ENCODE peak calls at places on chromosome 16, in five cellular contexts. V is heart right ventricle; A is CD4-positive, alpha-beta T cell; Q is psoas muscle; E is A549. H is an unnamed sample.

GRCh38 chr16:27377666-27378485 is 24.1 kb upstream of the IL21R start:
- DNase-seq in E (no peak), A (peak), V (no peak), Q (no peak), H (no peak)

GRCh38 chr16:4319454-4319853 is 3.6 kb downstream of the GLIS2 start:
- DNase-seq in E (no peak), Q (peak), V (no peak), A (no peak), H (peak)

GRCh38 chr16:29665294-29666077 is 2.4 kb downstream of the SPN start:
- DNase-seq in Q (no peak), E (no peak), A (peak), V (no peak), H (no peak)

GRCh38 chr16:84339316-84339715 is 29.0 kb upstream of the ATP2C2 start:
- DNase-seq in V (no peak), E (no peak), A (no peak), Q (no peak), H (no peak)

GRCh38 chr16:88844412-88845118 is 12.2 kb downstream of the GALNS start:
- DNase-seq in E (peak), Q (no peak), A (no peak), V (no peak), H (no peak)

GRCh38 chr16:82990155-82990554 is 363.4 kb downstream of the CDH13 start:
- DNase-seq in A (no peak), Q (no peak), E (no peak), V (no peak), H (no peak)

GRCh38 chr16:66520406-66521194 is 29.3 kb downstream of the TK2 start:
- DNase-seq in A (no peak), Q (no peak), E (no peak), V (peak), H (no peak)

GRCh38 chr16:85451646-85452363 is 161.3 kb upstream of the GSE1 start:
- DNase-seq in Q (no peak), A (no peak), E (no peak), V (no peak), H (no peak)

GRCh38 chr16:89020068-89020924 is 43.3 kb upstream of the CBFA2T3 start:
- DNase-seq in V (no peak), E (no peak), A (no peak), Q (peak), H (no peak)

GRCh38 chr16:31400191-31400590 is 7.1 kb downstream of the ITGAD start:
- DNase-seq in E (no peak), V (no peak), Q (no peak), A (no peak), H (no peak)
- H3K27ac ChIP-seq in E (no peak), V (no peak), Q (no peak), A (no peak), H (no peak)

GRCh38 chr16:24463196-24463945 is 76.0 kb upstream of the RBBP6 start:
- DNase-seq in Q (no peak), E (no peak), A (no peak), V (no peak), H (no peak)
- H3K27ac ChIP-seq in Q (no peak), E (no peak), A (no peak), V (no peak), H (no peak)

GRCh38 chr16:49699718-49700117 is 156.2 kb downstream of the ZNF423 start:
- DNase-seq in A (no peak), Q (no peak), V (no peak), E (no peak), H (no peak)

GRCh38 chr16:49701867-49702494 is 153.9 kb downstream of the ZNF423 start:
- DNase-seq in E (no peak), A (no peak), V (peak), Q (peak), H (no peak)

GRCh38 chr16:49700222-49700927 is 155.5 kb downstream of the ZNF423 start:
- DNase-seq in A (no peak), V (peak), Q (peak), E (no peak), H (no peak)

GRCh38 chr16:49698931-49699715 is 156.8 kb downstream of the ZNF423 start:
- DNase-seq in E (no peak), Q (peak), A (no peak), V (peak), H (no peak)

GRCh38 chr16:49700928-49701685 is 154.8 kb downstream of the ZNF423 start:
- DNase-seq in V (no peak), A (no peak), E (no peak), Q (no peak), H (no peak)
- H3K27ac ChIP-seq in V (peak), A (no peak), E (no peak), Q (no peak), H (no peak)

GRCh38 chr16:75477680-75478473 is 13.4 kb upstream of the TMEM170A start:
- DNase-seq in Q (no peak), A (no peak), V (no peak), E (no peak), H (no peak)

GRCh38 chr16:75475420-75475847 is 10.9 kb upstream of the TMEM170A start:
- DNase-seq in A (no peak), E (no peak), V (no peak), Q (no peak), H (no peak)

GRCh38 chr16:75476817-75477216 is 12.3 kb upstream of the TMEM170A start:
- DNase-seq in V (no peak), E (no peak), A (no peak), Q (no peak), H (no peak)

GRCh38 chr16:75471723-75472634 is 7.5 kb upstream of the TMEM170A start:
- DNase-seq in V (peak), E (peak), Q (no peak), A (peak), H (peak)

DNA sequence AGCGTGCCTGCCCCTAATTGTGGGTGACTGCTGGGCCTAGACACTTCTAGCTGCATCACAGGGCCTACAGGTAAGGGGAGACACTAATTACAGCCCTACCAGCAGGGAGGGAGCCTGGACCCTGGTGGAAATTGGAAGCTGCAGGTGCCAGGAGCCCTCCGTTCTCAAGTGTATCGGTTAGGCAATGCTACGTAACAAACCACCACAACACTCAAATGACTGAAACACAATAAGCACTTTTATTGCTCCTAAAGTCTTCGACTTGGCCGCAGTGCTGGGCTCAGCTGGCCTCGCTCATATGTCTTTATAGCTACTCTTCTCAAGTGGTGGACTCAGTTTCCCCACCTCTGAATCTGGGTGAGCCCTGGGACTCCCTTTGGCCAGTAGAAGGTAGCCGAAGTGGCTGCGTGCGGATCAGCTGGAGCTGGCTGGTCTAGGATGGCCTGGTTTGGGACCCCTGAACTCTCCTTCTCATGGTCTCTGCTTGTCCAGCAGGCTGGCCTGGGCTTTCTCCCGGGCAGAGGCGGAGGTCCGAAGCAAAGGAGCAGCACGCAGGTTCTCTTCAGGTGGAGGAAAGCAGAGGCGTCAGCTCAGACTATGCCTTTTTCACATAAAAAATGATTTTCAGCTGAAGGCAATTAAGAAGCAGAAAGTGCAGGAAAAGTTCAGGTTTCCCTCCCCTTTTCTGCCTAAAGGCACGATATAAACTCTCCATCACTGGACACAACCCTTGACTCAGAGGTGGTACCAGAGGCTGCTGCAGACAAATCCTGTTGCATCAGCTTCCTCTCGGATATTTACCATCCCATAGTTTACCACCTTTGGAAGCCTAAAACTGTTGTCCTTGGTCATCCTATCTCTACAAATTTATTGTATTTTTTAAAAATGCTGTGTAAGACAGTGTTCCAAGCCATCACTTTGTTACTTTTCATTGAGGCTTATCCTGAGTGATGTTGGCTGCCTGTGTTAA is 8.7 kb upstream of the TMEM170A start:
- DNase-seq in E (no peak), V (no peak), A (no peak), Q (no peak), H (no peak)
- H3K27ac ChIP-seq in E (no peak), V (no peak), A (no peak), Q (no peak), H (no peak)

GRCh38 chr16:19689342-19689741 is 28.7 kb downstream of the KNOP1 start:
- DNase-seq in V (no peak), A (no peak), E (no peak), Q (no peak), H (no peak)

GRCh38 chr16:19688396-19689024 is 29.5 kb downstream of the KNOP1 start:
- DNase-seq in E (no peak), V (no peak), Q (no peak), A (no peak), H (no peak)

GRCh38 chr16:19691161-19691850 is 26.7 kb downstream of the KNOP1 start:
- DNase-seq in V (peak), Q (peak), A (no peak), E (no peak), H (peak)

GRCh38 chr16:19687279-19687678 is 30.7 kb downstream of the KNOP1 start:
- DNase-seq in A (no peak), V (no peak), E (no peak), Q (no peak), H (no peak)

GRCh38 chr16:19690196-19690595 is 27.8 kb downstream of the KNOP1 start:
- DNase-seq in Q (no peak), V (no peak), E (no peak), A (peak), H (no peak)
- H3K27ac ChIP-seq in Q (no peak), V (no peak), E (no peak), A (peak), H (peak)

GRCh38 chr16:87706278-87707000 is 59.3 kb downstream of the KLHDC4 start:
- DNase-seq in A (no peak), V (no peak), Q (no peak), E (no peak), H (no peak)
- H3K27ac ChIP-seq in A (no peak), V (no peak), Q (no peak), E (no peak), H (no peak)

H was measured in caudate nucleus.